ENCODE peak calls at places on chromosome 11, in four cellular contexts. V is stimulated activated CD8-positive, alpha-beta memory T cell treated with anti-CD3 and anti-CD28 coated beads, Interleukin-7, amount 100 ng/mL, for 1 hour; C is heart right ventricle; J is ovary. H is an unnamed sample.

GRCh38 chr11:128299132-128299726 is 288.1 kb downstream of the ETS1 start:
- DNase-seq in V (no peak), C (no peak), J (no peak), H (no peak)

GRCh38 chr11:103959279-103959930 is 77.0 kb upstream of the DDI1 start:
- DNase-seq in V (no peak), C (no peak), J (no peak), H (peak)

GRCh38 chr11:66766681-66767080 is 37.7 kb upstream of the SPTBN2 start:
- DNase-seq in V (no peak), C (no peak), J (no peak), H (no peak)

GRCh38 chr11:87236368-87236767 is 198.6 kb downstream of the TMEM135 start:
- DNase-seq in V (no peak), C (no peak), J (no peak), H (no peak)

GRCh38 chr11:108453207-108453835 is 14.0 kb downstream of the C11orf65 start:
- DNase-seq in V (no peak), C (no peak), J (no peak), H (no peak)

GRCh38 chr11:118922745-118923627 is 2.7 kb downstream of the BCL9L start:
- DNase-seq in V (no peak), C (no peak), J (no peak), H (no peak)

GRCh38 chr11:36540998-36541397 is 26.8 kb upstream of the RAG1 start:
- DNase-seq in V (no peak), C (peak), J (no peak), H (no peak)

GRCh38 chr11:82146789-82147188 is 586.9 kb downstream of the FAM181B start:
- DNase-seq in V (no peak), C (no peak), J (no peak), H (no peak)

GRCh38 chr11:72303179-72303578 is 59.2 kb upstream of the PHOX2A start:
- DNase-seq in V (no peak), C (no peak), J (no peak), H (no peak)

GRCh38 chr11:100328626-100329340 is 358.3 kb upstream of the ARHGAP42 start:
- DNase-seq in V (no peak), C (no peak), J (no peak), H (no peak)

H was measured in T-helper 1 cell.